ENCODE peak calls at places on chromosome 2, in seven cellular contexts. R is neural progenitor cell, I is A549, P is pancreas, W is left ventricle myocardium inferior, C is coronary artery, A is heart left ventricle. H is an unnamed sample.

GRCh38 chr2:151189125-151189524 is 72.5 kb downstream of the RBM43 start:
- DNase-seq in W (no peak), A (no peak), I (no peak), C (no peak), P (no peak), R (no peak), H (no peak)

GRCh38 chr2:138767101-138767500 is 13.1 kb downstream of the NXPH2 start:
- DNase-seq in R (no peak), P (no peak), W (no peak), C (no peak), A (no peak), I (no peak), H (no peak)

GRCh38 chr2:214569419-214570035 is 158.7 kb downstream of the VWC2L start:
- DNase-seq in P (no peak), C (no peak), W (no peak), R (no peak), I (no peak), A (no peak), H (no peak)

GRCh38 chr2:25698752-25699151 is 25.4 kb upstream of the DTNB start:
- DNase-seq in W (no peak), A (no peak), C (no peak), I (no peak), P (no peak), R (no peak), H (no peak)

GRCh38 chr2:27322301-27322765 is 564 bp downstream of the MPV17 start:
- DNase-seq in R (no peak), I (peak), A (no peak), W (no peak), P (no peak), C (no peak), H (peak)

GRCh38 chr2:71154798-71155197 is 24.4 kb downstream of the MPHOSPH10 start:
- DNase-seq in R (peak), P (no peak), W (no peak), A (no peak), I (peak), C (no peak), H (no peak)

GRCh38 chr2:233497692-233498091 is 68.9 kb downstream of the USP40 start:
- DNase-seq in I (no peak), A (no peak), C (no peak), R (no peak), P (no peak), W (no peak), H (no peak)

GRCh38 chr2:192243488-192243887 is 48.8 kb upstream of the TMEFF2 start:
- DNase-seq in P (no peak), A (no peak), R (no peak), I (no peak), C (no peak), W (no peak), H (no peak)

GRCh38 chr2:240393831-240394410 is 41.5 kb upstream of the GPC1 start:
- DNase-seq in A (peak), I (no peak), W (no peak), P (no peak), R (no peak), C (peak), H (peak)

GRCh38 chr2:33598472-33599174 is 476 bp downstream of the FAM98A start:
- DNase-seq in R (peak), W (no peak), C (no peak), A (peak), P (no peak), I (peak), H (peak)

GRCh38 chr2:88711897-88712296 is 20.4 kb downstream of the RPIA start:
- DNase-seq in P (no peak), R (no peak), W (no peak), C (no peak), I (no peak), A (no peak), H (no peak)

GRCh38 chr2:232325324-232326273 is 53.0 kb upstream of the ALPP start:
- DNase-seq in P (peak), I (peak), W (peak), A (peak), R (peak), C (peak), H (peak)

GRCh38 chr2:206783718-206784117 is 18.3 kb downstream of the FASTKD2 start:
- DNase-seq in R (peak), W (no peak), P (no peak), C (no peak), I (peak), A (no peak), H (no peak)

GRCh38 chr2:73823916-73824523 is 4.7 kb upstream of the STAMBP start:
- DNase-seq in R (peak), P (no peak), C (no peak), W (no peak), A (no peak), I (peak), H (no peak)

GRCh38 chr2:235191933-235192332 is 240.1 kb downstream of the SH3BP4 start:
- DNase-seq in W (peak), C (no peak), A (no peak), R (no peak), P (no peak), I (no peak), H (no peak)

GRCh38 chr2:58923869-58924268 is 682.7 kb upstream of the FANCL start:
- DNase-seq in A (no peak), I (peak), C (no peak), W (no peak), P (no peak), R (no peak), H (no peak)

GRCh38 chr2:179694963-179695362 is 166.4 kb downstream of the ZNF385B start:
- DNase-seq in W (no peak), I (no peak), R (no peak), C (no peak), A (no peak), P (no peak), H (no peak)

GRCh38 chr2:179141206-179141605 is 91.3 kb upstream of the CCDC141 start:
- DNase-seq in I (no peak), R (no peak), W (no peak), P (no peak), C (no peak), A (no peak), H (no peak)

GRCh38 chr2:178227187-178227586 is 32.9 kb downstream of the OSBPL6 start:
- DNase-seq in A (no peak), R (no peak), W (no peak), C (no peak), I (no peak), P (no peak), H (no peak)

GRCh38 chr2:121073320-121074210 is 211.4 kb downstream of the TFCP2L1 start:
- DNase-seq in R (no peak), W (no peak), I (no peak), A (no peak), C (no peak), P (no peak), H (no peak)

GRCh38 chr2:126704434-126705165 is 48.6 kb downstream of the GYPC start:
- DNase-seq in C (no peak), I (no peak), W (no peak), R (no peak), P (no peak), A (no peak), H (no peak)

GRCh38 chr2:143553261-143553660 is 424.0 kb downstream of the ARHGAP15 start:
- DNase-seq in A (no peak), I (no peak), P (no peak), W (no peak), C (no peak), R (no peak), H (no peak)

GRCh38 chr2:106098081-106098480 is 96.0 kb downstream of the UXS1 start:
- DNase-seq in A (no peak), W (no peak), C (no peak), P (no peak), R (peak), I (peak), H (no peak)

GRCh38 chr2:205527801-205528200 is 154.5 kb upstream of the NRP2 start:
- DNase-seq in A (no peak), W (no peak), I (peak), P (no peak), R (no peak), C (no peak), H (no peak)

GRCh38 chr2:215454519-215454918 is 18.7 kb upstream of the FN1 start:
- DNase-seq in W (no peak), C (no peak), R (peak), I (peak), P (no peak), A (no peak), H (no peak)

GRCh38 chr2:219214141-219214540 is 4.6 kb downstream of the ABCB6 start:
- DNase-seq in P (no peak), A (no peak), W (no peak), R (no peak), C (peak), I (no peak), H (no peak)

GRCh38 chr2:202841090-202841867 is 30.3 kb downstream of the ICA1L start:
- DNase-seq in W (no peak), C (no peak), P (peak), R (no peak), A (no peak), I (no peak), H (no peak)

GRCh38 chr2:171432969-171433762 is 624 bp downstream of the METTL8 start:
- DNase-seq in W (no peak), I (peak), R (peak), P (no peak), C (no peak), A (no peak), H (peak)

GRCh38 chr2:17864676-17865075 is 13.8 kb upstream of the KCNS3 start:
- DNase-seq in I (no peak), W (no peak), R (no peak), C (no peak), P (no peak), A (no peak), H (no peak)

GRCh38 chr2:119486886-119487285 is 37.4 kb downstream of the SCTR start:
- DNase-seq in R (no peak), W (no peak), C (no peak), A (no peak), I (peak), P (no peak), H (no peak)

GRCh38 chr2:120453635-120453998 is 107.7 kb downstream of the INHBB start:
- DNase-seq in A (no peak), P (no peak), W (no peak), R (no peak), I (no peak), C (no peak), H (no peak)

GRCh38 chr2:43718530-43719124 is 42.4 kb upstream of the C1GALT1C1L start:
- DNase-seq in I (no peak), P (no peak), R (no peak), A (no peak), W (no peak), C (no peak), H (no peak)

GRCh38 chr2:154974041-154974440 is 275.5 kb downstream of the KCNJ3 start:
- DNase-seq in R (no peak), A (no peak), W (no peak), P (no peak), C (no peak), I (no peak), H (no peak)

GRCh38 chr2:160742679-160743078 is 249.1 kb upstream of the RBMS1 start:
- DNase-seq in A (no peak), R (no peak), W (no peak), I (peak), P (no peak), C (no peak), H (no peak)

GRCh38 chr2:169221745-169222369 is 140.5 kb downstream of the LRP2 start:
- DNase-seq in W (no peak), R (no peak), I (peak), P (no peak), C (no peak), A (no peak), H (no peak)

DNA sequence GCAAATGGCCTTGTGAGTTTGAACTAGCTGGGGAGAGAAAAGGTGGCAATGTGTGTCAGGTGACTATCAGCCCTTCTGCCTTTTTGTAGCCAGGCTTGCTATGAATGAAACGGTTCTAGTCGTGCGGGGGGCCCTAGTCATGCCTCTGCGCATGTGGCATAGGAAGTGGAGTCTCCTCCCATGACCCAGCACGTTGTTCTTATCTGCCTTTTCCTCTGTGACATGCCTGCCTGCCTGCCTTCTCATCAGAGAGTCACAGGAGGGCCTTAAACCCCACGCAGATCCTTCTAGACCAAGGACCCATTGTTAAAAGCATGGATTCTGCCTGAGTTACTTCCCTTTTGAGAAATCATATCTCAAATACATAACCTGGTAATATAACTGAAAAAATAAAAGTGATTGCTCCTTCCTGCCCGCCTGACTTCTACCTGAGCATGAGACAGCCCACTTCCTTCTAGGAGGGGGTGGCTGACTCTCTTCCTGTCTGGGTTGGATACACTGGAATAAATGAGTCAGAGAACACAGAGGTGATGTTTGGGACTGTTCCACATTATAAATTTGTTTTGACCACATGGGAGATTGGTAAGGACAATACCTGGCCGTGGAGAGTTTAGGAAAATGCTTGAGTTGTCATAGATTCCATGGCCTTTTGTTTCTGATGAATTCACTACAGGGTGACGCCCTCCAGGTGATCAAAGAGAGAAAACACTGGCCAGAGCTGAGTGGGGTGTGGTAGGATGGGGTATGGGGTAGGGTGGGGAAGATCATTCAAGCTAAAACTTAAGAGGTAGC is 49.8 kb downstream of the FBLN7 start:
- DNase-seq in P (no peak), W (no peak), A (no peak), I (no peak), R (no peak), C (no peak), H (no peak)
- H3K4me3 ChIP-seq in P (no peak), W (no peak), A (no peak), I (no peak), R (no peak), C (no peak), H (no peak)

GRCh38 chr2:9656270-9656766 is 25.5 kb upstream of the YWHAQ start:
- DNase-seq in W (no peak), I (peak), A (no peak), P (no peak), C (no peak), R (peak), H (no peak)

GRCh38 chr2:9655441-9656269 is 24.9 kb upstream of the YWHAQ start:
- DNase-seq in C (no peak), A (no peak), I (peak), P (no peak), W (no peak), R (no peak), H (no peak)

GRCh38 chr2:9657083-9657482 is 26.3 kb upstream of the YWHAQ start:
- DNase-seq in A (no peak), P (no peak), R (no peak), C (no peak), W (no peak), I (no peak), H (no peak)

GRCh38 chr2:9658972-9659371 is 28.2 kb upstream of the YWHAQ start:
- DNase-seq in P (no peak), R (no peak), I (peak), W (no peak), C (no peak), A (no peak), H (no peak)

DNA sequence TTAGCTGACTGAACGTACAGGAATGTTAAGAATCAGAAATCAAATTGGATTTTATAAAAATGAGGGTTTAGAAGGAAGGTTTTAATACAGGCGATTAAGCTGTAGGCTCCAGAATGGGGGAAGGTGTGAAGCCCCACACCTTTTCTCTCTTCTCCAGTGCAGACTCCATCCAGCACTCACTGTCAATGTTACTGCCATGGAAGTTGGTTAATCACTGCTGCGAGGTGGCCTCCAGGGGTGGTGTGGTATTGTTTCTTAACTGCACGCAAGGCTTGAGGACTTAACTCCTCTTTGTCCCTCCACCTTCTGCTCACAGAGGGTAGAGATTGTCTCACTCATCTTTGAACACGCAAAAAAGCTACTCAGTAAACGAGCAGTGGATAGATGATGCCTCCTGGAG is 26.9 kb upstream of the YWHAQ start:
- DNase-seq in A (no peak), R (no peak), C (no peak), W (no peak), P (no peak), I (peak), H (no peak)
- TF ChIP-seq CTCF in A (no peak), R (no peak), C (no peak), W (no peak), P (no peak), I (no peak), H (no peak)

DNA sequence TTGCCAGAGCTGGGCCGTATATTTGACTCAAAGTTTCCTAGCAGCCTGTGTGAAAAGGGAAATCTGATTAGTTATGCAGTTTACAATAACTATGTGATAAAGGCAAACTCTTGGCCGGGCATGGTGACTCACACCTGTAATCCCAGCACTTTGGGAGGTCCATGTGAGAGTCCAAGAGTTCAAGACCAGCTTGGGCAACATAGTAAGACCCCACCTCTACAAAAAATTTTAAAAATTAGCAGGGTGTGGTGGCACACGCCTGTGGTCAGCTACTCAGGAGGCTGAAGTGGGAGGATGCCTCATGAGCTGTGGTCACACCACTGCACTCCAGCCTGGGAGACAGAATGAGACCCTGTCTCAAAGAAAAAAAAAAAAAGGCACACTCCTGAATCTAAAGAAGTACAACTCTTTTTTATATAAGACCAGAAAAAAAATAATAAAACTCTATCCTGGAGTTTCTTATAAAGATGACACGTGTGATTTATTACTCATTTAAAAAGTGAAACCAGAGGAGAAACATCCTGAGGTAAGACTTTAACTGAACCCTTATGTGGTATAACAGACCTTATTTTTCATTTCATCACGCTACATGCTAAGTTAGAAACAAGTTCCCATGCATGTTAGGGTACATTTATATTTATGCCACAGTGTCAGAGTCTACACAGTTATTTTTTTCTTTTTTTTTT is 32.6 kb upstream of the KCMF1 start:
- DNase-seq in C (no peak), W (no peak), R (no peak), P (no peak), A (no peak), I (peak), H (peak)
- H3K4me3 ChIP-seq in C (no peak), W (no peak), R (no peak), P (no peak), A (no peak), I (no peak), H (no peak)

DNA sequence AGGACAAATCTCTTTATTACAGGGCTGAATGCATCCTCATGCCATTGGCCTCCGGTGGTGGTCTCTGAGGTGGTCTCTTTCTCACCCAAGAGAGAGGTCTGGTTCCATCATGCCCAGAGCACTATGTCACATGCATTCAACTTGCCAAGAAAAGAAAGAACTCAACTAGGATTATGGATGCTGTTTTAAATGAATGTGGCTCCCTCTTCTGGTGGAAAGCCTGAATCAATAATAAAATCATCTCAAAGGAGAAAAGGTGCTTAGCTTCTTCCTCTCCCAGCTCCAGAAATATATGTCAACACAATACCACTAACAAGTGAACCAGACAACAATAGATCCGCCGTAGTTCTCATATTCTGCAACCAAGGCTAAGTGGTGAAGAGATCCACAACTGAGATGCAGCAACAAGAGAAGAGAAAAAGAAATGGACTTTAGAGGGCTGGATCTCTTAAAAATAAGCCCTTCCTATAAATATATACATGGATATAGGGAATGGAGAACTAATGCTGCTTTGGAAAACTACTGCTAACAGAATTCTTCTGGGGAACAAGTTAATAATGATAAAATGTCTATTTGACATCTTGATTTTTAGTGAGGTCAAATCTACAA is 396.8 kb downstream of the NCKAP5 start:
- DNase-seq in P (no peak), C (no peak), A (no peak), I (peak), W (no peak), R (peak), H (no peak)
- TF ChIP-seq CTCF in P (peak), C (peak), A (peak), I (peak), W (peak), R (peak), H (peak)

GRCh38 chr2:186761814-186762213 is 68.0 kb downstream of the FAM171B start:
- DNase-seq in R (no peak), C (no peak), I (no peak), W (no peak), P (no peak), A (no peak), H (no peak)
- H3K4me3 ChIP-seq in R (no peak), C (no peak), I (no peak), W (no peak), P (no peak), A (no peak), H (no peak)

GRCh38 chr2:157487747-157488146 is 43.9 kb upstream of the CYTIP start:
- DNase-seq in I (no peak), P (no peak), W (no peak), C (no peak), R (no peak), A (no peak), H (no peak)

GRCh38 chr2:157487271-157487610 is 43.4 kb upstream of the CYTIP start:
- DNase-seq in W (no peak), R (no peak), I (no peak), A (no peak), P (no peak), C (no peak), H (no peak)

GRCh38 chr2:157489981-157490380 is 46.1 kb upstream of the CYTIP start:
- DNase-seq in P (no peak), C (no peak), R (no peak), W (no peak), I (no peak), A (no peak), H (no peak)

GRCh38 chr2:157488877-157489276 is 45.0 kb upstream of the CYTIP start:
- DNase-seq in P (peak), R (no peak), I (peak), W (no peak), A (no peak), C (no peak), H (no peak)

GRCh38 chr2:157492189-157492773 is 48.4 kb upstream of the CYTIP start:
- DNase-seq in C (no peak), P (peak), A (peak), I (peak), R (peak), W (peak), H (peak)
- TF ChIP-seq CTCF in C (peak), P (peak), A (peak), I (peak), R (peak), W (peak), H (peak)

H was measured in spleen.